ENCODE peak calls at places on chromosomes 3 and 15, in nine cellular contexts. K is thoracic aorta, U is astrocyte of the spinal cord, A is coronary artery, E is fibroblast of lung, R is tibial nerve, D is breast epithelium, M is Peyer's patch, L is PC-9. I is an unnamed sample.

GRCh38 chr15:80990955-80991354 is 1.3 kb upstream of the MESD start:
- DNase-seq in K (no peak), U (no peak), A (no peak), E (no peak), R (no peak), D (no peak), M (no peak), L (no peak), I (peak; percentile 31)

GRCh38 chr15:68788265-68788624 is 32.5 kb downstream of the ANP32A start:
- DNase-seq in K (no peak), U (no peak), A (no peak), E (no peak), R (no peak), D (no peak), M (no peak), L (no peak), I (no peak)

GRCh38 chr3:86794336-86795065 is 196.4 kb downstream of the VGLL3 start:
- DNase-seq in K (no peak), U (peak; percentile 62), A (no peak), E (peak; percentile 81), R (no peak), D (no peak), M (no peak), L (no peak), I (peak; percentile 40)

GRCh38 chr15:49492834-49493233 is 69.8 kb downstream of the FGF7 start:
- DNase-seq in K (no peak), U (no peak), A (no peak), E (peak; percentile 68), R (no peak), D (no peak), M (no peak), L (no peak), I (peak; percentile 96)

GRCh38 chr3:163878396-163878795 is 1199.9 kb downstream of the SI start:
- DNase-seq in K (no peak), U (no peak), A (no peak), E (no peak), R (no peak), D (no peak), M (no peak), L (no peak), I (no peak)

GRCh38 chr3:106710596-106710995 is 666.6 kb upstream of the CCDC54 start:
- DNase-seq in K (no peak), U (no peak), A (no peak), E (no peak), R (no peak), D (no peak), M (no peak), L (no peak), I (no peak)

GRCh38 chr3:189488241-189488767 is 142.9 kb upstream of the TP63 start:
- DNase-seq in K (no peak), U (peak; percentile 80), A (no peak), E (peak; percentile 1), R (no peak), D (no peak), M (no peak), L (no peak), I (peak; percentile 87)

GRCh38 chr3:138434875-138435772 is 708 bp downstream of the ESYT3 start:
- DNase-seq in K (no peak), U (no peak), A (no peak), E (no peak), R (no peak), D (no peak), M (no peak), L (peak; percentile 19), I (no peak)

GRCh38 chr3:188472331-188472730 is 318.4 kb downstream of the LPP start:
- DNase-seq in K (no peak), U (peak; percentile 45), A (no peak), E (no peak), R (no peak), D (no peak), M (no peak), L (no peak), I (no peak)

GRCh38 chr15:73715417-73715816 is 31.2 kb downstream of the CD276 start:
- DNase-seq in K (no peak), U (no peak), A (no peak), E (no peak), R (no peak), D (no peak), M (no peak), L (no peak), I (no peak)

GRCh38 chr3:128550471-128551126 is 57.6 kb upstream of the GATA2 start:
- DNase-seq in K (no peak), U (no peak), A (peak; percentile 52), E (no peak), R (no peak), D (peak; percentile 42), M (no peak), L (no peak), I (no peak)

GRCh38 chr15:87639305-87640011 is 617.1 kb downstream of the NTRK3 start:
- DNase-seq in K (no peak), U (peak; percentile 14), A (no peak), E (no peak), R (no peak), D (no peak), M (no peak), L (no peak), I (no peak)

GRCh38 chr3:170483485-170484262 is 65.0 kb downstream of the CLDN11 start:
- DNase-seq in K (no peak), U (no peak), A (no peak), E (no peak), R (no peak), D (no peak), M (no peak), L (no peak), I (peak; percentile 37)

GRCh38 chr3:11245827-11246662 is 26.2 kb upstream of the ATG7 start:
- DNase-seq in K (no peak), U (no peak), A (no peak), E (no peak), R (no peak), D (no peak), M (no peak), L (no peak), I (no peak)

GRCh38 chr3:107525101-107525953 is 2.6 kb downstream of the BBX start:
- DNase-seq in K (no peak), U (peak; percentile 33), A (peak; percentile 74), E (peak; percentile 22), R (no peak), D (peak; percentile 54), M (peak; percentile 57), L (peak; percentile 56), I (peak; percentile 20)

GRCh38 chr3:43279532-43279931 is 6.8 kb upstream of the SNRK start:
- DNase-seq in K (no peak), U (no peak), A (no peak), E (no peak), R (no peak), D (no peak), M (no peak), L (no peak), I (no peak)

GRCh38 chr3:73080201-73080966 is 18.9 kb downstream of the EBLN2 start:
- DNase-seq in K (no peak), U (no peak), A (no peak), E (no peak), R (no peak), D (no peak), M (no peak), L (no peak), I (no peak)

GRCh38 chr3:77348244-77348855 is 308.5 kb downstream of the ROBO2 start:
- DNase-seq in K (no peak), U (peak; percentile 14), A (no peak), E (peak; percentile 24), R (no peak), D (no peak), M (no peak), L (peak; percentile 23), I (peak; percentile 15)

GRCh38 chr15:101052681-101053121 is 133.5 kb downstream of the LRRK1 start:
- DNase-seq in K (no peak), U (no peak), A (peak; percentile 19), E (no peak), R (no peak), D (no peak), M (no peak), L (no peak), I (no peak)

GRCh38 chr3:4752201-4753072 is 226.8 kb upstream of the BHLHE40 start:
- DNase-seq in K (no peak), U (no peak), A (no peak), E (no peak), R (no peak), D (no peak), M (peak; percentile 84), L (no peak), I (no peak)

GRCh38 chr15:85312925-85313324 is 67.5 kb upstream of the AKAP13 start:
- DNase-seq in K (no peak), U (peak; percentile 92), A (no peak), E (peak; percentile 53), R (no peak), D (no peak), M (no peak), L (no peak), I (peak; percentile 90)
- H3K4me3 ChIP-seq in K (no peak overlapping the region), U (no peak overlapping the region), A (no peak overlapping the region), E (no peak overlapping the region), R (no peak overlapping the region), D (no peak overlapping the region), M (no peak overlapping the region), L (no peak overlapping the region), I (no peak overlapping the region)

GRCh38 chr3:178434206-178434805 is 101.9 kb upstream of the KCNMB2 start:
- DNase-seq in K (no peak), U (peak; percentile 22), A (no peak), E (peak; percentile 33), R (no peak), D (no peak), M (no peak), L (no peak), I (no peak)
- TF ChIP-seq CTCF in K (no peak), U (peak; percentile 22), A (no peak), E (peak; percentile 19), R (no peak), D (no peak), M (no peak), L (peak; percentile 41), I (peak; percentile 29)

GRCh38 chr3:157542711-157543485 is 39.7 kb upstream of the VEPH1 start:
- DNase-seq in K (no peak), U (peak; percentile 63), A (peak; percentile 81), E (peak; percentile 71), R (peak; percentile 66), D (peak; percentile 74), M (peak; percentile 63), L (peak; percentile 82), I (peak; percentile 68)
- H3K4me3 ChIP-seq in K (peak overlapping the region; percentile 77), U (peak overlapping the region; percentile 48), A (peak overlapping the region; percentile 74), E (peak overlapping the region; percentile 30), R (peak overlapping the region; percentile 31), D (peak overlapping the region; percentile 57), M (no peak overlapping the region), L (peak overlapping the region; percentile 60), I (peak overlapping the region; percentile 61)

DNA sequence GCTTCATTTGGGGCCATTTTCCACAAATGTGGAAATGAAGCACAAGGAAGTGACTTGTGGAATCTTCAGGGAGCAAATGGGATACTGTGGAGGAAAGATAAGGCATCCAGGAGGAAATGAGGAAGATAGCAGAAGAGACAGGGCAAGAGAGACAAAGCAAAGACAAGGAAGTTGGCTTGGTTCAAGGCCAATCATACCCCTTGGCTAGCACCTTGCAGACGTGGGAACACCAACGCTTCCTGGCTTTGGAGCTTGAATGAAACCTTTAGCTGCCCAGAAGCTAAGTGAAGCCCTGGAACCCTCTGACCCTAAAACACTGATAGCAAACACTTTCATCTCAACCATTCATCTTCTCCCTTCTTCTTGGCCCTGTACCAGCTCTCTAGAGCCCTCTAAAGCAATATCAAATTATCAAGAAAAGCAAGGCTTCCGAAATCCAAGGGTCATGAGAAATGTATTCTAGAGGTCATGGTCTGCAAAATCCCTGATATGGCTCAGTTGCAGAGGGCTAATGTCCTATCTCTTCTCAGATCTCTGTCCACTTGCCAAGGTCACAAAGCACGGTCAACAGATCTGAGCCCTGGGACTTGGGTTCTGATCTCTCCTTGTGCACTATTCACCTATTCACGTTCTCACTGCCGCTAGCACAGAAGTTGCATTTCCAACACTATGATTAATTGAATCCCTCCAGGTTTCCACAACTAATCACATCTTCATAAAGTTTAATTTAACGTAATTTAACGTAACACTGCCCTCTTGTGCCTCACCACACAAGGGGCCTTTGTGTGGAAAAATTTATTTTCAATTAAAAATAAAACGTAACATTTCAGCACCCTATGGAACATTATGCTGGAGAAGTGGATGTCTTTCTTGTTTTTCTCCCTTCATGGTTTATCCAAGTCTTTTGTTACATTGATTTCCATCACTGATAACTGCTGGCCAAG is 557.6 kb upstream of the ADAMTS9 start:
- DNase-seq in K (no peak), U (peak; percentile 26), A (no peak), E (peak; percentile 58), R (no peak), D (no peak), M (no peak), L (no peak), I (peak; percentile 40)
- TF ChIP-seq CTCF in K (peak; percentile 43), U (peak; percentile 49), A (peak; percentile 33), E (peak; percentile 47), R (peak; percentile 18), D (peak; percentile 32), M (no peak), L (peak; percentile 50), I (peak; percentile 46)

I was measured in fibroblast of mammary gland.